ENCODE peak calls at places on chromosomes 13 and 19, in eight cellular contexts. W, H, Z, P, T, I, V and M are unnamed samples. For H3K9me2, the result is how much of the 10 kb centered on the place peaks cover.

GRCh38 chr13:34416833-34417425 is 525.1 kb upstream of the NBEA start:
- DNase-seq in T (no peak), I (peak), H (peak), P (no peak), Z (no peak), W (no peak), V (no peak), M (peak)

GRCh38 chr19:33440682-33441081 is 67.2 kb downstream of the CEBPG start:
- DNase-seq in Z (no peak), I (no peak), H (no peak), W (no peak), V (no peak), T (no peak), P (no peak), M (no peak)

GRCh38 chr13:108345016-108345415 is 75.5 kb downstream of the TNFSF13B start:
- DNase-seq in Z (no peak), H (no peak), P (no peak), W (no peak), I (peak), T (no peak), V (no peak), M (no peak)

GRCh38 chr19:38707512-38708114 is 36.7 kb downstream of the CAPN12 start:
- DNase-seq in W (no peak), I (no peak), Z (no peak), P (no peak), V (no peak), H (peak), T (no peak), M (peak)

GRCh38 chr13:95099541-95099940 is 201.7 kb downstream of the ABCC4 start:
- DNase-seq in V (no peak), P (no peak), I (no peak), W (no peak), T (no peak), H (peak), Z (no peak), M (no peak)

GRCh38 chr19:8397746-8398721 is 7.9 kb downstream of the RAB11B start:
- DNase-seq in H (no peak), I (no peak), T (no peak), W (no peak), P (peak), V (no peak), Z (no peak), M (no peak)

GRCh38 chr13:78137404-78138142 is 218.9 kb upstream of the EDNRB start:
- DNase-seq in V (peak), I (peak), T (peak), Z (peak), W (peak), H (peak), P (peak), M (peak)

GRCh38 chr19:3801412-3802096 is 15.4 kb upstream of the MATK start:
- DNase-seq in P (peak), Z (no peak), T (no peak), I (peak), H (peak), W (no peak), V (no peak), M (peak)

GRCh38 chr13:85148009-85148408 is 651.2 kb downstream of the SLITRK6 start:
- DNase-seq in V (no peak), W (peak), T (no peak), Z (no peak), H (no peak), I (peak), P (no peak), M (no peak)

GRCh38 chr19:18306209-18306902 is 16.5 kb downstream of the LSM4 start:
- DNase-seq in V (peak), H (no peak), W (no peak), T (peak), P (peak), Z (no peak), I (no peak), M (no peak)

GRCh38 chr13:71278512-71278911 is 588.5 kb downstream of the DACH1 start:
- DNase-seq in P (no peak), V (no peak), H (no peak), T (no peak), Z (no peak), I (no peak), W (no peak), M (no peak)

GRCh38 chr19:33236696-33237390 is 11.2 kb upstream of the SLC7A10 start:
- DNase-seq in W (no peak), T (no peak), Z (no peak), H (no peak), V (no peak), I (no peak), P (peak), M (no peak)

GRCh38 chr13:42548731-42549554 is 25.0 kb upstream of the TNFSF11 start:
- DNase-seq in I (no peak), P (no peak), W (no peak), Z (no peak), T (no peak), H (no peak), V (peak), M (no peak)

GRCh38 chr13:42545842-42546241 is 28.1 kb upstream of the TNFSF11 start:
- DNase-seq in W (no peak), P (no peak), I (no peak), H (no peak), Z (no peak), V (no peak), T (no peak), M (no peak)

GRCh38 chr13:42549555-42549941 is 24.4 kb upstream of the TNFSF11 start:
- DNase-seq in Z (no peak), W (no peak), I (no peak), V (no peak), T (no peak), H (no peak), P (no peak), M (no peak)

GRCh38 chr13:42544246-42544915 is 29.6 kb upstream of the TNFSF11 start:
- DNase-seq in T (no peak), I (no peak), P (no peak), W (no peak), Z (no peak), V (no peak), H (no peak), M (peak)

DNA sequence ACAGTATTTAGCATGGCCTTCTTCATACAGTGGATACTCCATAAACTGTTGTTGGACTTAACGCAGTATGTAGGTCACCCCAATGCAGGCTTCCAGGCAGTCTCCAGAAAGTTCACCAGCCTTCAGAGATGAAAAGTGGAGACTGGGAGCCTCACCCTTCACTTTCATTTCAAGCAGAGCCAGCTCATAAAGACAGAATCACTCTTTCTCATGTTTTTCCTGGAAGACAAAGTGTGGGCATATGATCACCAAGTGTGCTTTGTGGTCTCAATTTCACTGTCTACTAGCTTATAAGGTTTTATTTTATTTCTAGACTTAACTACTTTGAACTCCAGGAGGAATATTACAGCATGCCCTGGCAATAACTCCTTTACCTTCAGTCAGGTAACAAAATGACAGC is 26.3 kb upstream of the TNFSF11 start:
- DNase-seq in H (no peak), T (no peak), I (no peak), V (no peak), W (no peak), P (no peak), Z (no peak), M (no peak)
- H3K9me2 ChIP-seq in H (under half), T (under half), I (under half), V (under half), W (under half), P (under half), Z (under half), M (under half)

GRCh38 chr13:99546878-99547277 is 45.6 kb downstream of the TM9SF2 start:
- DNase-seq in Z (no peak), W (no peak), V (no peak), H (no peak), P (no peak), I (no peak), T (no peak), M (no peak)
- H3K4me2 ChIP-seq in Z (no peak), W (no peak), V (no peak), H (no peak), P (no peak), I (no peak), T (no peak), M (no peak)

GRCh38 chr19:6817179-6817578 is 44.7 kb downstream of the VAV1 start:
- DNase-seq in V (no peak), I (no peak), W (no peak), H (no peak), T (no peak), Z (no peak), P (no peak), M (no peak)
- TF ChIP-seq EZH2phosphoT487 in V (no peak), I (no peak), W (no peak), H (no peak), T (no peak), Z (no peak), P (no peak), M (no peak)

GRCh38 chr13:113816248-113816924 is 47.5 kb downstream of the GAS6 start:
- DNase-seq in H (peak), P (no peak), W (no peak), I (no peak), T (no peak), Z (no peak), V (no peak), M (peak)
- H3K9me2 ChIP-seq in H (under half), P (under half), W (under half), I (under half), T (under half), Z (under half), V (under half), M (under half)

GRCh38 chr13:44052843-44053607 is 173.3 kb downstream of the LACC1 start:
- DNase-seq in W (peak), V (no peak), H (no peak), Z (no peak), P (no peak), T (no peak), I (peak), M (peak)
- H3K4me2 ChIP-seq in W (peak), V (no peak), H (no peak), Z (no peak), P (no peak), T (no peak), I (peak), M (no peak)

GRCh38 chr19:49130325-49130724 is 11.0 kb downstream of the PPFIA3 start:
- DNase-seq in W (no peak), P (no peak), Z (no peak), T (no peak), I (no peak), H (no peak), V (no peak), M (no peak)

GRCh38 chr19:49128545-49129237 is 9.3 kb downstream of the PPFIA3 start:
- DNase-seq in V (no peak), P (no peak), H (no peak), W (no peak), Z (no peak), I (no peak), T (no peak), M (no peak)

GRCh38 chr19:49127674-49128544 is 8.6 kb downstream of the PPFIA3 start:
- DNase-seq in W (peak), T (peak), Z (peak), H (peak), V (peak), I (peak), P (peak), M (peak)

GRCh38 chr19:49126575-49126974 is 7.2 kb downstream of the PPFIA3 start:
- DNase-seq in V (no peak), I (no peak), P (no peak), W (no peak), Z (no peak), H (no peak), T (no peak), M (no peak)

GRCh38 chr19:49129238-49129583 is 9.9 kb downstream of the PPFIA3 start:
- DNase-seq in W (no peak), P (peak), H (no peak), T (no peak), V (no peak), I (peak), Z (no peak), M (no peak)
- TF ChIP-seq EZH2phosphoT487 in W (no peak), P (no peak), H (no peak), T (no peak), V (no peak), I (no peak), Z (no peak), M (no peak)